ENCODE peak calls at places on chromosomes 7 and 10, in eight cellular contexts. One of them, this sample, is unnamed.

GRCh38 chr7:17405786-17406185 is 107.3 kb downstream of the AHR start:
- DNase-seq in IMR-90: peak; percentile 96
- DNase-seq in neural progenitor cell: no peak
- DNase-seq in adrenal gland: peak; percentile 61
- DNase-seq in fibroblast of villous mesenchyme: peak; percentile 90
- DNase-seq in cardiac muscle cell: no peak
- DNase-seq in uterus: no peak
- DNase-seq in pancreas: no peak
- DNase-seq in this sample: peak; percentile 96

GRCh38 chr7:47968852-47969774 is 10.3 kb downstream of the HUS1 start:
- DNase-seq in IMR-90: peak; percentile 74
- DNase-seq in neural progenitor cell: peak; percentile 86
- DNase-seq in adrenal gland: peak; percentile 34
- DNase-seq in fibroblast of villous mesenchyme: peak; percentile 64
- DNase-seq in cardiac muscle cell: peak; percentile 81
- DNase-seq in uterus: peak; percentile 25
- DNase-seq in pancreas: no peak
- DNase-seq in this sample: peak; percentile 79

GRCh38 chr10:98713586-98713985 is 266.9 kb upstream of the HPS1 start:
- DNase-seq in IMR-90: no peak
- DNase-seq in neural progenitor cell: no peak
- DNase-seq in adrenal gland: no peak
- DNase-seq in fibroblast of villous mesenchyme: no peak
- DNase-seq in cardiac muscle cell: no peak
- DNase-seq in uterus: no peak
- DNase-seq in pancreas: no peak
- DNase-seq in this sample: no peak

GRCh38 chr7:137696376-137696775 is 150.4 kb downstream of the DGKI start:
- DNase-seq in IMR-90: no peak
- DNase-seq in neural progenitor cell: no peak
- DNase-seq in adrenal gland: no peak
- DNase-seq in fibroblast of villous mesenchyme: no peak
- DNase-seq in cardiac muscle cell: no peak
- DNase-seq in uterus: no peak
- DNase-seq in pancreas: no peak
- DNase-seq in this sample: no peak

GRCh38 chr7:150988230-150989226 is 2.3 kb upstream of the NOS3 start:
- DNase-seq in IMR-90: no peak
- DNase-seq in neural progenitor cell: peak; percentile 84
- DNase-seq in adrenal gland: no peak
- DNase-seq in fibroblast of villous mesenchyme: peak; percentile 48
- DNase-seq in cardiac muscle cell: peak; percentile 84
- DNase-seq in uterus: peak; percentile 65
- DNase-seq in pancreas: no peak
- DNase-seq in this sample: peak; percentile 45

GRCh38 chr7:130430841-130431713 is 9.7 kb downstream of the CEP41 start:
- DNase-seq in IMR-90: peak; percentile 86
- DNase-seq in neural progenitor cell: no peak
- DNase-seq in adrenal gland: no peak
- DNase-seq in fibroblast of villous mesenchyme: peak; percentile 96
- DNase-seq in cardiac muscle cell: no peak
- DNase-seq in uterus: no peak
- DNase-seq in pancreas: no peak
- DNase-seq in this sample: peak; percentile 69

GRCh38 chr10:29976134-29976533 is 83.3 kb downstream of the JCAD start:
- DNase-seq in IMR-90: no peak
- DNase-seq in neural progenitor cell: no peak
- DNase-seq in adrenal gland: no peak
- DNase-seq in fibroblast of villous mesenchyme: no peak
- DNase-seq in cardiac muscle cell: no peak
- DNase-seq in uterus: no peak
- DNase-seq in pancreas: no peak
- DNase-seq in this sample: no peak

GRCh38 chr10:35882422-35883150 is 240.5 kb upstream of the FZD8 start:
- DNase-seq in IMR-90: no peak
- DNase-seq in neural progenitor cell: peak; percentile 59
- DNase-seq in adrenal gland: no peak
- DNase-seq in fibroblast of villous mesenchyme: no peak
- DNase-seq in cardiac muscle cell: no peak
- DNase-seq in uterus: no peak
- DNase-seq in pancreas: no peak
- DNase-seq in this sample: no peak

GRCh38 chr7:83005410-83005809 is 157.3 kb downstream of the PCLO start:
- DNase-seq in IMR-90: no peak
- DNase-seq in neural progenitor cell: peak; percentile 36
- DNase-seq in adrenal gland: no peak
- DNase-seq in fibroblast of villous mesenchyme: peak; percentile 3
- DNase-seq in cardiac muscle cell: peak; percentile 17
- DNase-seq in uterus: no peak
- DNase-seq in pancreas: no peak
- DNase-seq in this sample: peak; percentile 41

GRCh38 chr7:149330914-149331567 is 69.0 kb downstream of the ZNF783 start:
- DNase-seq in IMR-90: no peak
- DNase-seq in neural progenitor cell: no peak
- DNase-seq in adrenal gland: no peak
- DNase-seq in fibroblast of villous mesenchyme: no peak
- DNase-seq in cardiac muscle cell: no peak
- DNase-seq in uterus: no peak
- DNase-seq in pancreas: no peak
- DNase-seq in this sample: no peak

GRCh38 chr10:97612386-97612785 is 20.9 kb downstream of the MORN4 start:
- DNase-seq in IMR-90: peak; percentile 55
- DNase-seq in neural progenitor cell: peak; percentile 41
- DNase-seq in adrenal gland: peak; percentile 34
- DNase-seq in fibroblast of villous mesenchyme: peak; percentile 48
- DNase-seq in cardiac muscle cell: peak; percentile 33
- DNase-seq in uterus: no peak
- DNase-seq in pancreas: no peak
- DNase-seq in this sample: peak; percentile 76

GRCh38 chr10:8037941-8038894 is 16.3 kb upstream of the GATA3 start:
- DNase-seq in IMR-90: no peak
- DNase-seq in neural progenitor cell: peak; percentile 33
- DNase-seq in adrenal gland: no peak
- DNase-seq in fibroblast of villous mesenchyme: no peak
- DNase-seq in cardiac muscle cell: no peak
- DNase-seq in uterus: no peak
- DNase-seq in pancreas: no peak
- DNase-seq in this sample: no peak

GRCh38 chr10:28594401-28594800 is 61.5 kb downstream of the WAC start:
- DNase-seq in IMR-90: no peak
- DNase-seq in neural progenitor cell: no peak
- DNase-seq in adrenal gland: no peak
- DNase-seq in fibroblast of villous mesenchyme: no peak
- DNase-seq in cardiac muscle cell: no peak
- DNase-seq in uterus: no peak
- DNase-seq in pancreas: no peak
- DNase-seq in this sample: no peak

GRCh38 chr10:61906502-61906901 is 5.0 kb downstream of the ARID5B start:
- DNase-seq in IMR-90: no peak
- DNase-seq in neural progenitor cell: no peak
- DNase-seq in adrenal gland: no peak
- DNase-seq in fibroblast of villous mesenchyme: no peak
- DNase-seq in cardiac muscle cell: no peak
- DNase-seq in uterus: no peak
- DNase-seq in pancreas: no peak
- DNase-seq in this sample: no peak

GRCh38 chr10:3623746-3624145 is 161.3 kb downstream of the KLF6 start:
- DNase-seq in IMR-90: peak; percentile 87
- DNase-seq in neural progenitor cell: no peak
- DNase-seq in adrenal gland: no peak
- DNase-seq in fibroblast of villous mesenchyme: peak; percentile 92
- DNase-seq in cardiac muscle cell: peak; percentile 3
- DNase-seq in uterus: no peak
- DNase-seq in pancreas: no peak
- DNase-seq in this sample: peak; percentile 81

GRCh38 chr7:80876894-80877414 is 41.9 kb downstream of the SEMA3C start:
- DNase-seq in IMR-90: peak; percentile 56
- DNase-seq in neural progenitor cell: no peak
- DNase-seq in adrenal gland: no peak
- DNase-seq in fibroblast of villous mesenchyme: peak; percentile 87
- DNase-seq in cardiac muscle cell: peak; percentile 58
- DNase-seq in uterus: no peak
- DNase-seq in pancreas: no peak
- DNase-seq in this sample: peak; percentile 25

GRCh38 chr10:132634947-132635271 is 97.3 kb downstream of the INPP5A start:
- DNase-seq in IMR-90: no peak
- DNase-seq in neural progenitor cell: no peak
- DNase-seq in adrenal gland: no peak
- DNase-seq in fibroblast of villous mesenchyme: no peak
- DNase-seq in cardiac muscle cell: no peak
- DNase-seq in uterus: no peak
- DNase-seq in pancreas: no peak
- DNase-seq in this sample: no peak

GRCh38 chr10:84469470-84469869 is 141.1 kb downstream of the CCSER2 start:
- DNase-seq in IMR-90: no peak
- DNase-seq in neural progenitor cell: no peak
- DNase-seq in adrenal gland: no peak
- DNase-seq in fibroblast of villous mesenchyme: no peak
- DNase-seq in cardiac muscle cell: no peak
- DNase-seq in uterus: no peak
- DNase-seq in pancreas: no peak
- DNase-seq in this sample: no peak

GRCh38 chr7:21543528-21544302 is 876 bp downstream of the DNAH11 start:
- DNase-seq in IMR-90: no peak
- DNase-seq in neural progenitor cell: peak; percentile 29
- DNase-seq in adrenal gland: no peak
- DNase-seq in fibroblast of villous mesenchyme: peak; percentile 2
- DNase-seq in cardiac muscle cell: no peak
- DNase-seq in uterus: no peak
- DNase-seq in pancreas: no peak
- DNase-seq in this sample: peak; percentile 41

GRCh38 chr10:93567277-93568104 is 1.0 kb downstream of the FFAR4 start:
- DNase-seq in IMR-90: no peak
- DNase-seq in neural progenitor cell: no peak
- DNase-seq in adrenal gland: no peak
- DNase-seq in fibroblast of villous mesenchyme: no peak
- DNase-seq in cardiac muscle cell: no peak
- DNase-seq in uterus: no peak
- DNase-seq in pancreas: no peak
- DNase-seq in this sample: no peak
- H3K4me3 ChIP-seq in IMR-90: no peak overlapping the region
- H3K4me3 ChIP-seq in neural progenitor cell: peak overlapping the region; percentile 52
- H3K4me3 ChIP-seq in adrenal gland: no peak overlapping the region
- H3K4me3 ChIP-seq in fibroblast of villous mesenchyme: no peak overlapping the region
- H3K4me3 ChIP-seq in cardiac muscle cell: peak overlapping the region; percentile 20
- H3K4me3 ChIP-seq in uterus: no peak overlapping the region
- H3K4me3 ChIP-seq in pancreas: peak overlapping the region; percentile 27
- H3K4me3 ChIP-seq in this sample: no peak overlapping the region

GRCh38 chr10:13956826-13957225 is 370.1 kb downstream of the PRPF18 start:
- DNase-seq in IMR-90: peak; percentile 80
- DNase-seq in neural progenitor cell: no peak
- DNase-seq in adrenal gland: peak; percentile 46
- DNase-seq in fibroblast of villous mesenchyme: peak; percentile 88
- DNase-seq in cardiac muscle cell: no peak
- DNase-seq in uterus: peak; percentile 82
- DNase-seq in pancreas: no peak
- DNase-seq in this sample: peak; percentile 81
- TF ChIP-seq CTCF in IMR-90: peak; percentile 51
- TF ChIP-seq CTCF in neural progenitor cell: no peak
- TF ChIP-seq CTCF in adrenal gland: peak; percentile 36
- TF ChIP-seq CTCF in fibroblast of villous mesenchyme: peak; percentile 41
- TF ChIP-seq CTCF in cardiac muscle cell: peak; percentile 37
- TF ChIP-seq CTCF in uterus: peak; percentile 36
- TF ChIP-seq CTCF in pancreas: no peak
- TF ChIP-seq CTCF in this sample: peak; percentile 49

GRCh38 chr10:23067337-23067736 is 28.0 kb upstream of the MSRB2 start:
- DNase-seq in IMR-90: no peak
- DNase-seq in neural progenitor cell: no peak
- DNase-seq in adrenal gland: no peak
- DNase-seq in fibroblast of villous mesenchyme: no peak
- DNase-seq in cardiac muscle cell: no peak
- DNase-seq in uterus: no peak
- DNase-seq in pancreas: no peak
- DNase-seq in this sample: no peak

GRCh38 chr10:23065549-23065948 is 29.8 kb upstream of the MSRB2 start:
- DNase-seq in IMR-90: peak; percentile 59
- DNase-seq in neural progenitor cell: no peak
- DNase-seq in adrenal gland: peak; percentile 85
- DNase-seq in fibroblast of villous mesenchyme: peak; percentile 64
- DNase-seq in cardiac muscle cell: no peak
- DNase-seq in uterus: peak; percentile 79
- DNase-seq in pancreas: peak; percentile 82
- DNase-seq in this sample: peak; percentile 85

GRCh38 chr10:23064288-23065114 is 30.9 kb upstream of the MSRB2 start:
- DNase-seq in IMR-90: no peak
- DNase-seq in neural progenitor cell: no peak
- DNase-seq in adrenal gland: no peak
- DNase-seq in fibroblast of villous mesenchyme: no peak
- DNase-seq in cardiac muscle cell: no peak
- DNase-seq in uterus: no peak
- DNase-seq in pancreas: no peak
- DNase-seq in this sample: no peak

GRCh38 chr10:23060918-23061317 is 34.5 kb upstream of the MSRB2 start:
- DNase-seq in IMR-90: no peak
- DNase-seq in neural progenitor cell: no peak
- DNase-seq in adrenal gland: no peak
- DNase-seq in fibroblast of villous mesenchyme: no peak
- DNase-seq in cardiac muscle cell: no peak
- DNase-seq in uterus: no peak
- DNase-seq in pancreas: no peak
- DNase-seq in this sample: no peak

GRCh38 chr10:23063387-23064287 is 31.7 kb upstream of the MSRB2 start:
- DNase-seq in IMR-90: peak; percentile 8
- DNase-seq in neural progenitor cell: peak; percentile 40
- DNase-seq in adrenal gland: no peak
- DNase-seq in fibroblast of villous mesenchyme: peak; percentile 60
- DNase-seq in cardiac muscle cell: no peak
- DNase-seq in uterus: peak; percentile 67
- DNase-seq in pancreas: no peak
- DNase-seq in this sample: peak; percentile 38
- H3K4me3 ChIP-seq in IMR-90: no peak overlapping the region
- H3K4me3 ChIP-seq in neural progenitor cell: no peak overlapping the region
- H3K4me3 ChIP-seq in adrenal gland: no peak overlapping the region
- H3K4me3 ChIP-seq in fibroblast of villous mesenchyme: no peak overlapping the region
- H3K4me3 ChIP-seq in cardiac muscle cell: no peak overlapping the region
- H3K4me3 ChIP-seq in uterus: no peak overlapping the region
- H3K4me3 ChIP-seq in pancreas: no peak overlapping the region
- H3K4me3 ChIP-seq in this sample: no peak overlapping the region

GRCh38 chr10:72333111-72334012 is 21.4 kb downstream of the DNAJB12 start:
- DNase-seq in IMR-90: no peak
- DNase-seq in neural progenitor cell: no peak
- DNase-seq in adrenal gland: no peak
- DNase-seq in fibroblast of villous mesenchyme: no peak
- DNase-seq in cardiac muscle cell: no peak
- DNase-seq in uterus: no peak
- DNase-seq in pancreas: no peak
- DNase-seq in this sample: no peak

GRCh38 chr10:72330059-72330426 is 24.7 kb downstream of the DNAJB12 start:
- DNase-seq in IMR-90: no peak
- DNase-seq in neural progenitor cell: no peak
- DNase-seq in adrenal gland: no peak
- DNase-seq in fibroblast of villous mesenchyme: no peak
- DNase-seq in cardiac muscle cell: no peak
- DNase-seq in uterus: no peak
- DNase-seq in pancreas: no peak
- DNase-seq in this sample: no peak

GRCh38 chr10:72329290-72330058 is 25.2 kb downstream of the DNAJB12 start:
- DNase-seq in IMR-90: no peak
- DNase-seq in neural progenitor cell: peak; percentile 40
- DNase-seq in adrenal gland: peak; percentile 63
- DNase-seq in fibroblast of villous mesenchyme: no peak
- DNase-seq in cardiac muscle cell: no peak
- DNase-seq in uterus: no peak
- DNase-seq in pancreas: peak; percentile 87
- DNase-seq in this sample: no peak

GRCh38 chr10:72332423-72333110 is 22.2 kb downstream of the DNAJB12 start:
- DNase-seq in IMR-90: no peak
- DNase-seq in neural progenitor cell: no peak
- DNase-seq in adrenal gland: peak; percentile 16
- DNase-seq in fibroblast of villous mesenchyme: no peak
- DNase-seq in cardiac muscle cell: no peak
- DNase-seq in uterus: no peak
- DNase-seq in pancreas: no peak
- DNase-seq in this sample: no peak

GRCh38 chr10:72331575-72332422 is 22.9 kb downstream of the DNAJB12 start:
- DNase-seq in IMR-90: peak; percentile 31
- DNase-seq in neural progenitor cell: peak; percentile 94
- DNase-seq in adrenal gland: peak; percentile 98
- DNase-seq in fibroblast of villous mesenchyme: peak; percentile 93
- DNase-seq in cardiac muscle cell: peak; percentile 89
- DNase-seq in uterus: peak; percentile 71
- DNase-seq in pancreas: peak; percentile 91
- DNase-seq in this sample: peak; percentile 91
- TF ChIP-seq CTCF in IMR-90: no peak
- TF ChIP-seq CTCF in neural progenitor cell: peak; percentile 42
- TF ChIP-seq CTCF in adrenal gland: peak; percentile 84
- TF ChIP-seq CTCF in fibroblast of villous mesenchyme: peak; percentile 11
- TF ChIP-seq CTCF in cardiac muscle cell: no peak
- TF ChIP-seq CTCF in uterus: peak; percentile 35
- TF ChIP-seq CTCF in pancreas: peak; percentile 46
- TF ChIP-seq CTCF in this sample: no peak

This sample was measured in fibroblast of pulmonary artery.